ENCODE peak calls at places on chromosomes 5 and 9, in five cellular contexts. Z is nephron progenitor cell, G is amniotic stem cell, R is NCI-H524 treated with DMSO at 0.1 percent for 48 hours, P is lung microvascular endothelial cell. A is an unnamed sample.

GRCh38 chr9:89078860-89079259 is 87.6 kb downstream of the S1PR3 start:
- DNase-seq in Z (no peak), G (peak), R (no peak), P (peak), A (peak)

GRCh38 chr9:113184509-113184908 is 33.7 kb downstream of the SLC31A2 start:
- DNase-seq in Z (no peak), G (no peak), R (no peak), P (peak), A (peak)

GRCh38 chr9:96566401-96567202 is 53.0 kb downstream of the CDC14B start:
- DNase-seq in Z (peak), G (peak), R (peak), P (peak), A (peak)

GRCh38 chr5:156529902-156530301 is 202.9 kb downstream of the SGCD start:
- DNase-seq in Z (no peak), G (no peak), R (no peak), P (no peak), A (no peak)

GRCh38 chr5:171226096-171226495 is 83.0 kb upstream of the TLX3 start:
- DNase-seq in Z (no peak), G (no peak), R (no peak), P (no peak), A (no peak)

GRCh38 chr9:125189011-125189360 is 617 bp downstream of the PPP6C start:
- DNase-seq in Z (peak), G (no peak), R (no peak), P (peak), A (no peak)

GRCh38 chr5:143014017-143014651 is 244.0 kb downstream of the ARHGAP26 start:
- DNase-seq in Z (peak), G (no peak), R (no peak), P (peak), A (no peak)

GRCh38 chr9:22210262-22210661 is 201.2 kb upstream of the CDKN2B start:
- DNase-seq in Z (no peak), G (no peak), R (no peak), P (peak), A (peak)

GRCh38 chr5:33337621-33337960 is 103.2 kb upstream of the TARS1 start:
- DNase-seq in Z (no peak), G (no peak), R (no peak), P (no peak), A (no peak)

GRCh38 chr9:110288503-110288902 is 32.2 kb upstream of the TXN start:
- DNase-seq in Z (no peak), G (no peak), R (no peak), P (no peak), A (no peak)

GRCh38 chr5:146340260-146341081 is 1.8 kb downstream of the POU4F3 start:
- DNase-seq in Z (peak), G (no peak), R (no peak), P (peak), A (peak)

GRCh38 chr9:111743275-111743674 is 51.5 kb downstream of the SHOC1 start:
- DNase-seq in Z (no peak), G (peak), R (no peak), P (peak), A (peak)

GRCh38 chr5:11050596-11051304 is 289.7 kb upstream of the DAP start:
- DNase-seq in Z (no peak), G (no peak), R (no peak), P (peak), A (peak)

GRCh38 chr9:34457266-34458012 is 931 bp downstream of the FAM219A start:
- DNase-seq in Z (peak), G (peak), R (no peak), P (peak), A (peak)

GRCh38 chr5:116861097-116861496 is 286.5 kb upstream of the SEMA6A start:
- DNase-seq in Z (no peak), G (no peak), R (no peak), P (no peak), A (no peak)

GRCh38 chr9:77678136-77678535 is 30.0 kb upstream of the GNA14 start:
- DNase-seq in Z (no peak), G (no peak), R (no peak), P (no peak), A (no peak)

GRCh38 chr9:37972346-37972745 is 68.4 kb upstream of the SLC25A51 start:
- DNase-seq in Z (no peak), G (no peak), R (no peak), P (peak), A (peak)